ENCODE peak calls at places on chromosomes 12 and 14, in eight cellular contexts. O is body of pancreas, M is IMR-90, V is uterus, L is heart left ventricle, H is esophagus squamous epithelium, N is gastrocnemius medialis, G is stomach. K is an unnamed sample.

GRCh38 chr12:10554971-10555481 is 49.3 kb downstream of the EIF2S3B start:
- DNase-seq in H (no peak), N (no peak), M (no peak), V (no peak), L (no peak), G (no peak), O (no peak), K (no peak)

GRCh38 chr12:123106640-123107359 is 44.1 kb downstream of the PITPNM2 start:
- DNase-seq in G (no peak), L (peak; percentile 78), M (no peak), O (no peak), H (no peak), V (no peak), N (peak; percentile 24), K (no peak)

GRCh38 chr12:55637467-55637866 is 775 bp downstream of the OR10P1 start:
- DNase-seq in G (no peak), H (no peak), L (no peak), V (no peak), M (no peak), O (no peak), N (no peak), K (no peak)

GRCh38 chr12:89919241-89919906 is 210.7 kb upstream of the ATP2B1 start:
- DNase-seq in M (no peak), N (no peak), G (peak; percentile 40), H (no peak), V (no peak), L (no peak), O (no peak), K (no peak)

GRCh38 chr12:77354766-77355362 is 289.5 kb upstream of the E2F7 start:
- DNase-seq in N (no peak), O (no peak), G (no peak), M (peak; percentile 4), H (no peak), V (no peak), L (no peak), K (no peak)

GRCh38 chr14:105842105-105842504 is 315.7 kb downstream of the TMEM121 start:
- DNase-seq in O (no peak), G (no peak), L (no peak), N (no peak), M (no peak), V (no peak), H (no peak), K (no peak)

GRCh38 chr12:26810330-26810729 is 22.7 kb downstream of the ITPR2 start:
- DNase-seq in H (no peak), G (peak; percentile 71), M (peak; percentile 87), N (peak; percentile 18), V (peak; percentile 52), L (peak; percentile 68), O (peak; percentile 55), K (peak; percentile 73)

GRCh38 chr14:104731249-104731924 is 7.4 kb downstream of the ADSS1 start:
- DNase-seq in O (no peak), L (no peak), M (no peak), G (no peak), V (no peak), H (no peak), N (no peak), K (no peak)

GRCh38 chr14:105733081-105734065 is 207.0 kb downstream of the TMEM121 start:
- DNase-seq in N (no peak), M (no peak), H (no peak), L (no peak), O (no peak), V (no peak), G (no peak), K (peak; percentile 28)

GRCh38 chr12:71787574-71787973 is 32.9 kb downstream of the RAB21 start:
- DNase-seq in G (no peak), N (no peak), O (no peak), H (no peak), V (no peak), L (no peak), M (no peak), K (no peak)

GRCh38 chr14:68384881-68385280 is 408.0 kb downstream of the ZFP36L1 start:
- DNase-seq in V (no peak), N (no peak), M (no peak), L (no peak), G (no peak), O (no peak), H (no peak), K (no peak)

GRCh38 chr12:90020436-90020835 is 311.8 kb upstream of the ATP2B1 start:
- DNase-seq in G (no peak), O (no peak), N (no peak), L (no peak), H (no peak), M (no peak), V (no peak), K (no peak)

GRCh38 chr12:67993143-67993542 is 3.9 kb downstream of the IFNG-AS1 start:
- DNase-seq in V (no peak), G (no peak), L (no peak), O (no peak), N (no peak), H (no peak), M (no peak), K (no peak)

GRCh38 chr14:45811155-45811554 is 558.2 kb upstream of the MIS18BP1 start:
- DNase-seq in M (no peak), G (no peak), H (no peak), V (no peak), L (no peak), O (no peak), N (no peak), K (no peak)

GRCh38 chr14:76765461-76765931 is 4.2 kb downstream of the VASH1 start:
- DNase-seq in N (no peak), L (peak; percentile 20), G (no peak), O (no peak), V (no peak), H (no peak), M (no peak), K (no peak)

GRCh38 chr12:97404549-97404948 is 58.1 kb upstream of the RMST start:
- DNase-seq in L (no peak), M (peak; percentile 6), N (no peak), G (peak; percentile 32), V (no peak), H (no peak), O (peak; percentile 53), K (no peak)

DNA sequence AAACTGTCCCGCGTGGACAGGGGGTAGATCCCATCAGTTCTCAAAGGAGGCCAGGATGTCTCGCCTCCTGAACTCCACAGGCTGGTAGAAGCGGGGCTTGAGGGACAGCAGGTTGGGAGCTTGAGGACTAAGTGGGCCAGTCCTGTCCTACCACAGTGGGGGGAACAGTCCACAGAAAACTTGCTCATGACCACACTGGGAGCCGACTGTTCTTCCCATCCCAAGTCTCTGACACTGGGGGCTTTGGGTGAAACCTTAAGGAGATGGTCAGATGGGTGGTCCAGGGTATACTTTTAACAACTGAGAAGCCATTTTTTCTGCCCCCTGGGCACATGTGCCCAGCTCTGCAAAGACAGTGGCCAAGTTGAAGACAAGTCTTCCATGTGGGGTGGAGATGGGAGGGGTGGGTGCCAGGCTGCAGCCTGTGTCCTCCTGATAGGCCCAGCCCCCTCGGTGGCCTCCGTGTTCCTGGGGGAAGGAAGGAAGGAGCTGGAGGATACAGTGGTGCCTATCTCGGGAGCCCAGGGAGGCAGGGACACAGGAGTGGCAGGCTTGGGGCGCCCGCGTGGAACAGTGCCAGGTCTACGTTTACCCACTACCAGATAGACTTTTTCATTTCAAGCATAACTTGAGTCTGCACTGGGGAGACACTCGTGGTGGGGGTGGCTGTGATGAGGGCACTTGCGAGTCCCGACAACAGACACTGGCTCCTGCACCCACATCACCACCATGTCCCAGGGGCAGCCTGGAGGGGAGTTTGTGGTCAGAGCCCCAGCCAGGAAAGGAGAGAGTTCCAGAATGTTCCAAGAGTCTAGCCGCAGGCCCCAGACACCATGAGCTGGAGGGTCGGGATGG is 14.7 kb downstream of the RHOF start:
- DNase-seq in O (no peak), V (no peak), N (no peak), L (no peak), H (no peak), M (no peak), G (no peak), K (no peak)
- TF ChIP-seq POLR2A in O (no peak), V (no peak), N (no peak), L (no peak), H (no peak), M (no peak), G (no peak), K (no peak)

GRCh38 chr12:113348849-113349536 is 9.4 kb upstream of the PLBD2 start:
- DNase-seq in L (no peak), M (no peak), N (no peak), G (no peak), O (no peak), V (no peak), H (no peak), K (no peak)
- H3K4me3 ChIP-seq in L (no peak overlapping the region), M (no peak overlapping the region), N (no peak overlapping the region), G (no peak overlapping the region), O (no peak overlapping the region), V (no peak overlapping the region), H (no peak overlapping the region), K (no peak overlapping the region)

DNA sequence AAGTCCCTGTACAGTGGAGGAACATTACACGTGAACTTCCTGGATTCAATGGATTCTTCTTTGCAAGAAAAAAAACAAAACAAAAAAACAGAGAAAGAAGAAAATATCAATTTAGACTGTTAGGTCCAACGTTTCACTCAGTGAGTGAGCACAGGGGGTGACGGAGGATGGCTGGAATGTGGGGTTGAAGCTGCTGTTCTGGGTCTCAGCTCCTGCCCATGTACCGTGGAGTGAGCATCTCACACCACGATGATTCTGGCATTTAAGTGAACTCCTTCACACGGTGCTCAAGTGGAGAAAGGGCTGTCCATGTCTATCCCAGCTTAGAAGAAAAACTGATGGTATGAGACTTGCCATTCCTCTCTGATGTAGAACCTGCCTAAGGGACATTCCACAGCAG is 23.2 kb downstream of the CCND2 start:
- DNase-seq in L (no peak), V (no peak), M (no peak), O (no peak), N (no peak), H (no peak), G (no peak), K (no peak)
- TF ChIP-seq POLR2A in L (no peak), V (no peak), M (no peak), O (no peak), N (no peak), H (no peak), G (no peak), K (no peak)

DNA sequence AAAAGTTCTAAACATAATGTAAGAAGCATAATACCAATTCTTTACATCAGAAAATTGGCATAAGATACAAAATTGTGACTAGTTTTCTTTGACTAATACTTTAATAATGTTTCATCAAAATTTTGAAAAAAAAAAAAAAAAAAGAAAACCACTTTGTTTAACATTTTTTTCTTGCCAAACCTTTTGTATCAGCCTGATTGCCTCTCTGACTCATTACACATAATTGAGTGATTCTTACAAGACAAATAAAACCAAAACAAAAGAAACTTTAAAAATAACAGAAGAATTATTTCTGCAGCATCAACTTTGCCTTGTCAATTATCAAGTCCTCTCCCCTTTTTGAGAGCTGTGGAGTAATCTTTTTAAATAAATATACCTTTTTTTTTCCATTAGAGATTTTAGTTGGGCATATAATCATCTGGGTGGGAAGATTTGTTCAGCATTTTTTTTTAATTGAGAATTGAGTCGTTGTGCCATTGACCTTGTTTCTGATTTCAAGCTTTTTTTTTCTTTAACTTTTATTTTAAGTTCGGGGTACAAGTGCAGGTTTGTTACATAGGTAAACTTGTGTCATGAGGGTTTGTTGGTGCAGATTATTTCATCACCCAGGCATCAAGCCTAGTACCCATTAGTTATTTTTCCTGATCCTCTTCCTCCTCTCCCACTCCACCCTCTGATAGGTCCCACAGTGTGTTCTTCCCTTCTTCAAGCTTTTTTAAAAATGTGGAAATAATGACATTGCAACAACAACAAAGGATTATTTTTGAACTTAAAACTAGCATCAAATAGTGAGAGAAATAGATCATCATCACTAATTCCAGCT is 45.8 kb upstream of the HMGA2 start:
- DNase-seq in O (no peak), G (no peak), M (peak; percentile 73), H (no peak), N (no peak), L (no peak), V (no peak), K (no peak)
- H3K4me3 ChIP-seq in O (no peak overlapping the region), G (no peak overlapping the region), M (no peak overlapping the region), H (no peak overlapping the region), N (no peak overlapping the region), L (no peak overlapping the region), V (no peak overlapping the region), K (no peak overlapping the region)

K was measured in sigmoid colon.